ENCODE peak calls at places on chromosome 12, in four cellular contexts. R is stimulated activated naive B cell treated with anti-CD40 and anti-IgM and Interleukin-4, amounts not matched to agents 10 μg/mL and 1 μg/mL and 100 μg/mL, for 72 hours; P is WTC11; E is T-helper 9 cell. W is an unnamed sample.

GRCh38 chr12:69309461-69309860 is 38.7 kb upstream of the LYZ start:
- DNase-seq in E (no peak), R (no peak), P (no peak), W (no peak)

GRCh38 chr12:29593001-29593400 is 95.5 kb upstream of the OVCH1 start:
- DNase-seq in R (no peak), P (no peak), E (no peak), W (no peak)

GRCh38 chr12:63151061-63151897 is at the start of gene AVPR1A:
- DNase-seq in R (no peak), P (peak; percentile 24), E (no peak), W (no peak)

GRCh38 chr12:26338574-26339572 is 143.5 kb downstream of the SSPN start:
- DNase-seq in R (no peak), E (no peak), P (no peak), W (no peak)

GRCh38 chr12:131436922-131437705 is 273.8 kb upstream of the SFSWAP start:
- DNase-seq in R (no peak), P (peak; percentile 55), E (no peak), W (no peak)

GRCh38 chr12:105110851-105111250 is 3.3 kb downstream of the WASHC4 start:
- DNase-seq in R (no peak), E (no peak), P (no peak), W (no peak)

GRCh38 chr12:131024721-131025120 is 71.0 kb downstream of the ADGRD1 start:
- DNase-seq in P (no peak), E (no peak), R (no peak), W (no peak)

GRCh38 chr12:68886636-68887572 is 46.1 kb downstream of the CPM start:
- DNase-seq in R (no peak), P (no peak), E (no peak), W (no peak)

GRCh38 chr12:42698213-42698612 is 108.7 kb upstream of the PRICKLE1 start:
- DNase-seq in P (no peak), E (no peak), R (no peak), W (no peak)

GRCh38 chr12:15756822-15757221 is 32.4 kb downstream of the EPS8 start:
- DNase-seq in E (no peak), P (no peak), R (no peak), W (no peak)

GRCh38 chr12:31959701-31960391 is 631 bp downstream of the RESF1 start:
- DNase-seq in E (peak; percentile 57), P (peak; percentile 17), R (peak; percentile 62), W (peak; percentile 81)

GRCh38 chr12:106285993-106286392 is 16.5 kb upstream of the TCP11L2 start:
- DNase-seq in E (no peak), P (no peak), R (no peak), W (no peak)

GRCh38 chr12:54304187-54304810 is 3.5 kb upstream of the NFE2 start:
- DNase-seq in E (no peak), R (peak; percentile 47), P (peak; percentile 46), W (peak; percentile 20)

GRCh38 chr12:10320643-10321042 is 13.0 kb downstream of the KLRD1 start:
- DNase-seq in E (no peak), P (no peak), R (no peak), W (no peak)

W was measured in T-cell.